ENCODE peak calls at places on chromosomes 3 and 15, in nine cellular contexts. G is aorta; K is right lobe of liver; F is heart left ventricle; Z is breast epithelium; P is upper lobe of right lung; B is naive thymus-derived CD4-positive, alpha-beta T cell; X is body of pancreas; O is effector memory CD4-positive, alpha-beta T cell. H is an unnamed sample.

GRCh38 chr15:68335251-68335650 is 57.7 kb downstream of the FEM1B start:
- DNase-seq in B (no peak), P (no peak), F (peak; percentile 63), O (no peak), G (peak; percentile 83), Z (peak; percentile 65), K (peak; percentile 64), X (peak; percentile 81), H (no peak)

GRCh38 chr3:196740476-196741400 is 1.1 kb downstream of the PAK2 start:
- DNase-seq in G (no peak), F (peak; percentile 35), X (peak; percentile 22), P (peak; percentile 61), Z (no peak), O (peak; percentile 4), B (peak; percentile 11), K (no peak), H (no peak)

GRCh38 chr3:123623346-123623880 is 38.6 kb upstream of the HACD2 start:
- DNase-seq in P (no peak), X (no peak), G (no peak), K (no peak), F (no peak), O (no peak), Z (no peak), B (no peak), H (no peak)

GRCh38 chr3:12273045-12273695 is 15.7 kb upstream of the PPARG start:
- DNase-seq in G (no peak), K (no peak), O (no peak), Z (no peak), F (no peak), B (no peak), P (no peak), X (no peak), H (no peak)

GRCh38 chr3:194158942-194159439 is 23.0 kb downstream of the HES1 start:
- DNase-seq in Z (peak; percentile 75), P (no peak), G (no peak), O (no peak), B (no peak), F (no peak), K (no peak), X (peak; percentile 81), H (no peak)

GRCh38 chr15:75732809-75733451 is 20.3 kb upstream of the CSPG4 start:
- DNase-seq in B (no peak), P (peak; percentile 78), O (no peak), X (peak; percentile 73), G (peak; percentile 74), K (peak; percentile 51), F (peak; percentile 72), Z (no peak), H (peak; percentile 84)

GRCh38 chr3:40306336-40306735 is 3.2 kb upstream of the EIF1B start:
- DNase-seq in G (no peak), B (no peak), X (no peak), F (no peak), O (no peak), Z (no peak), K (no peak), P (no peak), H (no peak)

GRCh38 chr3:190003730-190004129 is 117.0 kb downstream of the P3H2 start:
- DNase-seq in O (no peak), G (no peak), P (no peak), X (no peak), B (no peak), F (no peak), Z (no peak), K (no peak), H (no peak)

GRCh38 chr3:66620185-66620803 is 119.5 kb upstream of the LRIG1 start:
- DNase-seq in B (no peak), P (no peak), G (no peak), K (no peak), O (no peak), Z (no peak), F (no peak), X (no peak), H (no peak)

GRCh38 chr15:41894791-41895463 is 1.1 kb upstream of the SPTBN5 start:
- DNase-seq in F (peak; percentile 90), Z (peak; percentile 66), B (peak; percentile 70), K (peak; percentile 72), P (peak; percentile 87), X (peak; percentile 84), O (peak; percentile 88), G (peak; percentile 92), H (no peak)

GRCh38 chr15:92653836-92654524 is 1.6 kb downstream of the FAM174B start:
- DNase-seq in O (no peak), B (no peak), F (peak; percentile 37), X (peak; percentile 93), P (no peak), G (no peak), Z (no peak), K (peak; percentile 52), H (no peak)

GRCh38 chr15:90165659-90166489 is 35.3 kb upstream of the SEMA4B start:
- DNase-seq in F (peak; percentile 61), K (peak; percentile 93), B (no peak), O (no peak), P (peak; percentile 92), Z (peak; percentile 89), G (peak; percentile 93), X (peak; percentile 94), H (no peak)
- H3K4me3 ChIP-seq in F (no peak overlapping the region), K (no peak overlapping the region), B (no peak overlapping the region), O (no peak overlapping the region), P (no peak overlapping the region), Z (no peak overlapping the region), G (no peak overlapping the region), X (no peak overlapping the region), H (no peak overlapping the region)

GRCh38 chr3:187960820-187961219 is 193.1 kb upstream of the LPP start:
- DNase-seq in G (no peak), K (no peak), Z (no peak), B (no peak), O (no peak), P (no peak), X (no peak), F (no peak), H (no peak)

GRCh38 chr3:187957209-187957981 is 196.6 kb upstream of the LPP start:
- DNase-seq in B (no peak), X (no peak), Z (no peak), P (no peak), K (peak; percentile 44), F (no peak), O (no peak), G (no peak), H (no peak)

GRCh38 chr3:187961366-187961765 is 192.6 kb upstream of the LPP start:
- DNase-seq in G (no peak), Z (no peak), X (no peak), P (no peak), F (no peak), K (no peak), B (no peak), O (no peak), H (no peak)

GRCh38 chr3:187955076-187955952 is 198.6 kb upstream of the LPP start:
- DNase-seq in X (no peak), O (no peak), Z (no peak), F (no peak), K (no peak), P (no peak), G (peak; percentile 51), B (no peak), H (peak; percentile 72)

DNA sequence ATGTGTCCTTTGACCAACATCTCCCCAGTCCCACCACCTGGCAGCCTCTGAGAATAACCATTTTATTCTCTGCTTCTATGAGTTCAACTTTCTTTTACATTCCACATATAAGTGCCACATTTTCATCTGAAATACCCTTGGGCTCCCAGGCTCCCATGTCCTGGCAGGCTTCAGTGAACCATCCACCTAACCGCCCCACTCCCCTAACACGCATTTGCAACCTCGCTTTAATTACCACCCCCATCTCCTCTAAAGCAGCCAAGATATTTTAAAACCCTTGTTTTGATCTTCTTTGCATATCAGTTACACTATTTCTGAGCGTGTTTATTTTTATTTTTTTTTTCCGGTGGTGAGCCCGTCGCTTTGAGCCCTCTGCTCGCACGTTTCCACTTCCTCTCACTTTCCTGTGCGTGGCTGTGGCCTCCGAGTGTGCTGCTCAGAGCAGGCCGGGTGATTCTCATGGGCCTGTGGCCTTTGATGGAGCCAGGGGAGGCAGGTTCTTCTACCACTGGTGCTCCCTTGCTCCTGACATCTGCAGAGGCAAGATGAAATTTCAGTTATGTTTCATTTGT is 195.4 kb upstream of the LPP start:
- DNase-seq in K (no peak), G (no peak), P (no peak), O (no peak), F (peak; percentile 43), Z (no peak), B (peak; percentile 14), X (no peak), H (no peak)
- H3K27ac ChIP-seq in K (no peak overlapping the region), G (no peak overlapping the region), P (no peak overlapping the region), O (no peak overlapping the region), F (no peak overlapping the region), Z (no peak overlapping the region), B (no peak overlapping the region), X (no peak overlapping the region), H (no peak overlapping the region)

DNA sequence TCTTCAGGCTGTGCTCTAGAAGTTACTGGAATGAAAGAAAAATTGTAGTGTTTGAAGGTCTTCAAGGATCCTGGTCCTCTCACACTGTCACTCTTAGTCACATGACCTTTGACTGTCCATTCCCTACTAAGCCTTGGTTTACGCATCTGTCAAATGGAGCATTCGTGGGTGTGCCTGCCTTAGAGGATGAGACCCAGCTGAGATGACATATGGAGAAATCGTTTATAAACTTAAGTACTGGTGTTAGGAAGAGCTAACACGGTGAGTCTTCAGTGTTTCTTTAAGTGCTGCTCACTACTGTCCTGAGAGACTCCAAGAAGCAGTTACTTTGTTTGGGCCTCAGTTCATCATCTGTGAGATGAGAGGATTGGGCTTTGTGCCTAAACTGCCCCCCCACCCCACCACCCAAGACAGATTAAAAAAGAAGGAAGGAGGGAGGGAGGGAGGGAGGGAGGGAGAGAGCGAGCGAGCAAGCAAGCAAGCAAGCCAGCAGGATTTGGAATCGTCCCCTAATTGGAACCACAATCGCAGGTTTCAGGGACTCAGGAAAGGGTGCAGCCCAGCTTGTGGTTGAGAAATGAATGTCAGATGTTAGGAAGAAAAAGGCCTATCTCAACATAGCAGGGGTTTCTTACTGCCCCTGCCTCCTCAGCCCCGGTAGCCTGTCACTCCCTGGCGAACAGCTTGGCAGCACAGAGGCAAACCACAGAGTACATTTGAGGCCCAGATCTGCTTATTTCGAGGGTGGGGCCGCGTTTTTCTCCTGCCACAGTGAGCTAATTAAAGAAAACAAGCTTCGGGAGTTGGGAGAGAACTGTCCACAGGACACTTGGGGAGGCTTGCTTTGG is 32.7 kb downstream of the SMAD3 start:
- DNase-seq in G (peak; percentile 75), P (no peak), O (no peak), F (peak; percentile 65), X (no peak), K (no peak), B (no peak), Z (no peak), H (peak; percentile 75)
- H3K4me1 ChIP-seq in G (no peaks in the 10 kb centered on the region), P (peaks cover 45% of the 10 kb centered on the region), O (peaks cover 73% of the 10 kb centered on the region), F (peaks cover 49% of the 10 kb centered on the region), X (peaks cover 35% of the 10 kb centered on the region), K (no peaks in the 10 kb centered on the region), B (peaks cover 64% of the 10 kb centered on the region), Z (peaks cover 3% of the 10 kb centered on the region), H (peaks cover 46% of the 10 kb centered on the region)

DNA sequence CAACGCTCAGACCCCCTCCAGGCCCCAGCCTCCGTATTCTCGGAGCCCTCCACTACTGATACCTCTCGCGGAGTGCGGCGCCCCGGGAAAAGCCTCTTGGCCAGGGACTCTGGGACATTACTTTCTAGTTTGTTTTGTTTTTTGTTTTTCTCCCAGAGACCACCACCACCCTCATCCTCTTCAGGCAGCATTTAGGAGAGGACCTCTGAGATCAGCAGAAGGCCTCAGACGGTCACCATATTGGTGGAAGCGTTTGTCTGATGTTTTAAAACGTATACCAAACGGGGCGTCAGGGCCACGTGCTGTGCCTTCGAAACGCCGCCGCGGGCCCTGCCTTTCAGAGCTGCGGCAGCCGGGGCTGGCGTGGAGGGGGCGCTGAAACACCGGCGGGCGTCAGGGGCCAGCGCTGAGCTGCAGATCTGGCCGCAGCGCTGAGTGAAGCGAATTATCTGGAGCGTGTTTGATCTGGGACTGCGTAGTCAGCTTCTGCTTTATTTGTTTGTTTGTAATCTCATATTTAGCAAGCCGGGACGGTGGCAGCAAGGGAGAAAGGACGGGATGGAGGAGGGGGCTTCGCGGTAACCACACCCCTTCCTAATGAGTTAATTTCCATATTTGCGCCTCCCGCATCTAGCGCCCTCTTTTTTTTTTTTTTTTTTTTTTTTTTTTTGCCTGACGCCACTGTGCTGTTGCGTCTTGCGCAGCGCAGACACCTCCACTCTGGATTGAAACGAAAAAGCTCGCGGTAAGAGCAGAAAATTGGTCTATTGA is 14.8 kb downstream of the SOX2 start:
- DNase-seq in Z (no peak), B (no peak), F (no peak), G (no peak), X (no peak), K (no peak), O (no peak), P (no peak), H (no peak)
- H3K4me3 ChIP-seq in Z (peak overlapping the region; percentile 29), B (peak overlapping the region; percentile 45), F (peak overlapping the region; percentile 4), G (no peak overlapping the region), X (no peak overlapping the region), K (peak overlapping the region; percentile 9), O (peak overlapping the region; percentile 51), P (peak overlapping the region; percentile 37), H (peak overlapping the region; percentile 30)